ENCODE peak calls at places on chromosome 19, in eight cellular contexts. L is small intestine, Z is GM23248, Y is spleen, O is neural progenitor cell, C is RWPE2, H is upper lobe of right lung, E is stomach. K is an unnamed sample.

GRCh38 chr19:39082745-39083598 is 1.2 kb upstream of the ACP7 start:
- DNase-seq in L (no peak), Z (no peak), Y (no peak), O (no peak), C (no peak), H (no peak), E (no peak), K (no peak)

GRCh38 chr19:40147693-40148347 is 43.4 kb upstream of the MAP3K10 start:
- DNase-seq in L (no peak), Z (peak; percentile 89), Y (no peak), O (no peak), C (no peak), H (no peak), E (no peak), K (no peak)

GRCh38 chr19:13428352-13428751 is 77.9 kb downstream of the CACNA1A start:
- DNase-seq in L (no peak), Z (peak; percentile 46), Y (no peak), O (no peak), C (no peak), H (peak; percentile 33), E (no peak), K (peak; percentile 17)

GRCh38 chr19:33810821-33811220 is 14.2 kb downstream of the KCTD15 start:
- DNase-seq in L (no peak), Z (no peak), Y (peak; percentile 64), O (no peak), C (no peak), H (peak; percentile 48), E (no peak), K (no peak)

GRCh38 chr19:41324921-41325639 is 15.1 kb downstream of the CCDC97 start:
- DNase-seq in L (no peak), Z (peak; percentile 92), Y (peak; percentile 87), O (peak; percentile 60), C (peak; percentile 89), H (peak; percentile 78), E (no peak), K (peak; percentile 50)

GRCh38 chr19:41226053-41226873 is 7.2 kb downstream of the AXL start:
- DNase-seq in L (peak; percentile 89), Z (peak; percentile 96), Y (no peak), O (peak; percentile 75), C (peak; percentile 94), H (peak; percentile 85), E (peak; percentile 62), K (peak; percentile 74)

GRCh38 chr19:35388277-35389054 is 17.6 kb downstream of the GPR42 start:
- DNase-seq in L (no peak), Z (no peak), Y (no peak), O (no peak), C (no peak), H (no peak), E (no peak), K (peak; percentile 7)

GRCh38 chr19:18895038-18895827 is 725 bp downstream of the CERS1 start:
- DNase-seq in L (no peak), Z (peak; percentile 59), Y (peak; percentile 75), O (peak; percentile 90), C (no peak), H (no peak), E (no peak), K (no peak)

GRCh38 chr19:38433268-38433733 is at the start of gene RYR1:
- DNase-seq in L (peak; percentile 6), Z (peak; percentile 58), Y (peak; percentile 91), O (peak; percentile 95), C (no peak), H (peak; percentile 79), E (peak; percentile 48), K (peak; percentile 47)

GRCh38 chr19:48421548-48421947 is 24.2 kb upstream of the GRWD1 start:
- DNase-seq in L (no peak), Z (peak; percentile 45), Y (no peak), O (no peak), C (no peak), H (no peak), E (no peak), K (no peak)

GRCh38 chr19:19653597-19654147 is 9.8 kb downstream of the ATP13A1 start:
- DNase-seq in L (no peak), Z (no peak), Y (no peak), O (no peak), C (no peak), H (no peak), E (no peak), K (no peak)

GRCh38 chr19:24086974-24087595 is at the start of gene ZNF254:
- DNase-seq in L (peak; percentile 96), Z (peak; percentile 98), Y (peak; percentile 95), O (peak; percentile 97), C (peak; percentile 89), H (peak; percentile 91), E (peak; percentile 89), K (peak; percentile 94)

GRCh38 chr19:6126335-6126974 is 9.0 kb upstream of the ACSBG2 start:
- DNase-seq in L (peak; percentile 54), Z (peak; percentile 70), Y (no peak), O (peak; percentile 55), C (no peak), H (no peak), E (no peak), K (no peak)

GRCh38 chr19:17021328-17021727 is 5.3 kb downstream of the CPAMD8 start:
- DNase-seq in L (no peak), Z (no peak), Y (no peak), O (no peak), C (no peak), H (no peak), E (no peak), K (no peak)

GRCh38 chr19:15759962-15760565 is 22.3 kb downstream of the OR10H3 start:
- DNase-seq in L (peak; percentile 43), Z (no peak), Y (no peak), O (no peak), C (no peak), H (no peak), E (no peak), K (peak; percentile 26)

GRCh38 chr19:33273881-33274662 is 28.3 kb downstream of the CEBPA start:
- DNase-seq in L (peak; percentile 81), Z (peak; percentile 94), Y (peak; percentile 65), O (no peak), C (no peak), H (no peak), E (peak; percentile 73), K (peak; percentile 84)

GRCh38 chr19:12314553-12314952 is 18.9 kb downstream of the ZNF563 start:
- DNase-seq in L (peak; percentile 60), Z (no peak), Y (no peak), O (no peak), C (no peak), H (no peak), E (peak; percentile 29), K (peak; percentile 27)

GRCh38 chr19:37251308-37252229 is 33.6 kb downstream of the ZNF383 start:
- DNase-seq in L (peak; percentile 19), Z (peak; percentile 98), Y (peak; percentile 88), O (no peak), C (peak; percentile 75), H (peak; percentile 81), E (peak; percentile 43), K (peak; percentile 73)

GRCh38 chr19:43638214-43638990 is 1.2 kb downstream of the CADM4 start:
- DNase-seq in L (no peak), Z (no peak), Y (no peak), O (no peak), C (no peak), H (no peak), E (no peak), K (no peak)

GRCh38 chr19:54201172-54201701 is 579 bp downstream of the RPS9 start:
- DNase-seq in L (no peak), Z (no peak), Y (peak; percentile 81), O (no peak), C (no peak), H (no peak), E (no peak), K (no peak)

GRCh38 chr19:54203151-54203611 is 2.5 kb downstream of the RPS9 start:
- DNase-seq in L (peak; percentile 49), Z (peak; percentile 77), Y (peak; percentile 48), O (no peak), C (no peak), H (no peak), E (peak; percentile 59), K (peak; percentile 61)

GRCh38 chr19:54199401-54199800 is 1.3 kb upstream of the RPS9 start:
- DNase-seq in L (no peak), Z (no peak), Y (no peak), O (no peak), C (no peak), H (no peak), E (no peak), K (no peak)

GRCh38 chr19:54204767-54205468 is 4.3 kb downstream of the RPS9 start:
- DNase-seq in L (no peak), Z (no peak), Y (no peak), O (no peak), C (no peak), H (no peak), E (no peak), K (no peak)

GRCh38 chr19:54201980-54202379 is 1.3 kb downstream of the RPS9 start:
- DNase-seq in L (no peak), Z (no peak), Y (peak; percentile 56), O (no peak), C (no peak), H (no peak), E (no peak), K (no peak)
- H3K27ac ChIP-seq in L (peak overlapping the region; percentile 95), Z (peak overlapping the region; percentile 97), Y (peak overlapping the region; percentile 96), O (no peak overlapping the region), C (peak overlapping the region; percentile 74), H (peak overlapping the region; percentile 95), E (peak overlapping the region; percentile 94), K (no peak overlapping the region)

GRCh38 chr19:2488942-2489731 is 13.2 kb downstream of the GADD45B start:
- DNase-seq in L (peak; percentile 61), Z (peak; percentile 82), Y (peak; percentile 86), O (peak; percentile 85), C (no peak), H (peak; percentile 85), E (peak; percentile 82), K (peak; percentile 55)

GRCh38 chr19:2487090-2487489 is 11.2 kb downstream of the GADD45B start:
- DNase-seq in L (no peak), Z (no peak), Y (no peak), O (no peak), C (no peak), H (no peak), E (no peak), K (no peak)

GRCh38 chr19:2488405-2488941 is 12.5 kb downstream of the GADD45B start:
- DNase-seq in L (peak; percentile 82), Z (peak; percentile 51), Y (no peak), O (no peak), C (no peak), H (no peak), E (no peak), K (peak; percentile 77)

GRCh38 chr19:2485428-2485827 is 9.5 kb downstream of the GADD45B start:
- DNase-seq in L (no peak), Z (no peak), Y (no peak), O (no peak), C (no peak), H (no peak), E (no peak), K (no peak)

GRCh38 chr19:2487780-2488330 is 11.9 kb downstream of the GADD45B start:
- DNase-seq in L (no peak), Z (no peak), Y (no peak), O (no peak), C (no peak), H (no peak), E (no peak), K (no peak)
- H3K27ac ChIP-seq in L (no peak overlapping the region), Z (no peak overlapping the region), Y (no peak overlapping the region), O (no peak overlapping the region), C (no peak overlapping the region), H (no peak overlapping the region), E (no peak overlapping the region), K (no peak overlapping the region)

GRCh38 chr19:1073063-1073955 is 6.3 kb downstream of the ARHGAP45 start:
- DNase-seq in L (no peak), Z (no peak), Y (no peak), O (no peak), C (peak; percentile 42), H (no peak), E (no peak), K (no peak)
- H3K27ac ChIP-seq in L (no peak overlapping the region), Z (no peak overlapping the region), Y (peak overlapping the region; percentile 88), O (no peak overlapping the region), C (no peak overlapping the region), H (no peak overlapping the region), E (peak overlapping the region; percentile 64), K (no peak overlapping the region)

GRCh38 chr19:10898633-10899032 is 27.3 kb downstream of the CARM1 start:
- DNase-seq in L (peak; percentile 26), Z (no peak), Y (no peak), O (no peak), C (no peak), H (no peak), E (no peak), K (no peak)
- H3K27ac ChIP-seq in L (peak overlapping the region; percentile 78), Z (no peak overlapping the region), Y (no peak overlapping the region), O (peak overlapping the region; percentile 11), C (peak overlapping the region; percentile 39), H (no peak overlapping the region), E (peak overlapping the region; percentile 74), K (peak overlapping the region; percentile 70)